ENCODE peak calls at places on chromosomes 6 and 20, in six cellular contexts. One of them, this sample, is unnamed.

GRCh38 chr6:113464959-113465358 is 392.2 kb upstream of the MARCKS start:
- DNase-seq in astrocyte of the cerebellum: no peak
- DNase-seq in left kidney: no peak
- DNase-seq in activated CD4-positive, alpha-beta T cell treated with anti-CD3 and anti-CD28 coated beads, Interleukin-2, amount 50 U/mL, for 1 hour: no peak
- DNase-seq in RPMI7951: peak
- DNase-seq in mammary epithelial cell: peak
- DNase-seq in this sample: peak

GRCh38 chr20:2330090-2330695 is 34.4 kb downstream of the TGM3 start:
- DNase-seq in astrocyte of the cerebellum: no peak
- DNase-seq in left kidney: peak
- DNase-seq in activated CD4-positive, alpha-beta T cell treated with anti-CD3 and anti-CD28 coated beads, Interleukin-2, amount 50 U/mL, for 1 hour: no peak
- DNase-seq in RPMI7951: no peak
- DNase-seq in mammary epithelial cell: no peak
- DNase-seq in this sample: no peak

GRCh38 chr6:56652994-56653393 is 10.3 kb upstream of the DST start:
- DNase-seq in astrocyte of the cerebellum: no peak
- DNase-seq in left kidney: no peak
- DNase-seq in activated CD4-positive, alpha-beta T cell treated with anti-CD3 and anti-CD28 coated beads, Interleukin-2, amount 50 U/mL, for 1 hour: no peak
- DNase-seq in RPMI7951: peak
- DNase-seq in mammary epithelial cell: peak
- DNase-seq in this sample: peak

GRCh38 chr20:53829086-53829703 is 235.6 kb upstream of the ZNF217 start:
- DNase-seq in astrocyte of the cerebellum: peak
- DNase-seq in left kidney: peak
- DNase-seq in activated CD4-positive, alpha-beta T cell treated with anti-CD3 and anti-CD28 coated beads, Interleukin-2, amount 50 U/mL, for 1 hour: no peak
- DNase-seq in RPMI7951: peak
- DNase-seq in mammary epithelial cell: peak
- DNase-seq in this sample: peak

GRCh38 chr20:63896136-63896890 is 1.4 kb downstream of the DNAJC5 start:
- DNase-seq in astrocyte of the cerebellum: no peak
- DNase-seq in left kidney: peak
- DNase-seq in activated CD4-positive, alpha-beta T cell treated with anti-CD3 and anti-CD28 coated beads, Interleukin-2, amount 50 U/mL, for 1 hour: no peak
- DNase-seq in RPMI7951: peak
- DNase-seq in mammary epithelial cell: peak
- DNase-seq in this sample: no peak

GRCh38 chr6:166671434-166672061 is 44.5 kb upstream of the RPS6KA2 start:
- DNase-seq in astrocyte of the cerebellum: no peak
- DNase-seq in left kidney: peak
- DNase-seq in activated CD4-positive, alpha-beta T cell treated with anti-CD3 and anti-CD28 coated beads, Interleukin-2, amount 50 U/mL, for 1 hour: no peak
- DNase-seq in RPMI7951: no peak
- DNase-seq in mammary epithelial cell: no peak
- DNase-seq in this sample: no peak

GRCh38 chr20:20407891-20408805 is 40.2 kb downstream of the INSM1 start:
- DNase-seq in astrocyte of the cerebellum: peak
- DNase-seq in left kidney: peak
- DNase-seq in activated CD4-positive, alpha-beta T cell treated with anti-CD3 and anti-CD28 coated beads, Interleukin-2, amount 50 U/mL, for 1 hour: no peak
- DNase-seq in RPMI7951: peak
- DNase-seq in mammary epithelial cell: no peak
- DNase-seq in this sample: peak

GRCh38 chr6:32607988-32608298 is 18.3 kb upstream of the HLA-DRB1 start:
- DNase-seq in astrocyte of the cerebellum: no peak
- DNase-seq in left kidney: no peak
- DNase-seq in activated CD4-positive, alpha-beta T cell treated with anti-CD3 and anti-CD28 coated beads, Interleukin-2, amount 50 U/mL, for 1 hour: no peak
- DNase-seq in RPMI7951: no peak
- DNase-seq in mammary epithelial cell: no peak
- DNase-seq in this sample: no peak

GRCh38 chr6:112384511-112384910 is 37.4 kb downstream of the RFPL4B start:
- DNase-seq in astrocyte of the cerebellum: no peak
- DNase-seq in left kidney: no peak
- DNase-seq in activated CD4-positive, alpha-beta T cell treated with anti-CD3 and anti-CD28 coated beads, Interleukin-2, amount 50 U/mL, for 1 hour: no peak
- DNase-seq in RPMI7951: peak
- DNase-seq in mammary epithelial cell: no peak
- DNase-seq in this sample: no peak

GRCh38 chr20:51562334-51563140 is 20.0 kb upstream of the NFATC2 start:
- DNase-seq in astrocyte of the cerebellum: peak
- DNase-seq in left kidney: peak
- DNase-seq in activated CD4-positive, alpha-beta T cell treated with anti-CD3 and anti-CD28 coated beads, Interleukin-2, amount 50 U/mL, for 1 hour: peak
- DNase-seq in RPMI7951: peak
- DNase-seq in mammary epithelial cell: peak
- DNase-seq in this sample: peak

GRCh38 chr20:21512634-21513180 is 1.2 kb downstream of the NKX2-2 start:
- DNase-seq in astrocyte of the cerebellum: no peak
- DNase-seq in left kidney: peak
- DNase-seq in activated CD4-positive, alpha-beta T cell treated with anti-CD3 and anti-CD28 coated beads, Interleukin-2, amount 50 U/mL, for 1 hour: no peak
- DNase-seq in RPMI7951: no peak
- DNase-seq in mammary epithelial cell: no peak
- DNase-seq in this sample: no peak

GRCh38 chr6:8219352-8219943 is 117.1 kb upstream of the EEF1E1 start:
- DNase-seq in astrocyte of the cerebellum: peak
- DNase-seq in left kidney: peak
- DNase-seq in activated CD4-positive, alpha-beta T cell treated with anti-CD3 and anti-CD28 coated beads, Interleukin-2, amount 50 U/mL, for 1 hour: peak
- DNase-seq in RPMI7951: peak
- DNase-seq in mammary epithelial cell: peak
- DNase-seq in this sample: peak

GRCh38 chr6:139161169-139161568 is 26.3 kb downstream of the HECA start:
- DNase-seq in astrocyte of the cerebellum: peak
- DNase-seq in left kidney: no peak
- DNase-seq in activated CD4-positive, alpha-beta T cell treated with anti-CD3 and anti-CD28 coated beads, Interleukin-2, amount 50 U/mL, for 1 hour: peak
- DNase-seq in RPMI7951: peak
- DNase-seq in mammary epithelial cell: peak
- DNase-seq in this sample: no peak

GRCh38 chr20:49484180-49485140 is 2.0 kb upstream of the KCNB1 start:
- DNase-seq in astrocyte of the cerebellum: peak
- DNase-seq in left kidney: peak
- DNase-seq in activated CD4-positive, alpha-beta T cell treated with anti-CD3 and anti-CD28 coated beads, Interleukin-2, amount 50 U/mL, for 1 hour: peak
- DNase-seq in RPMI7951: peak
- DNase-seq in mammary epithelial cell: peak
- DNase-seq in this sample: no peak

GRCh38 chr20:45105317-45105716 is 4.4 kb upstream of the KCNS1 start:
- DNase-seq in astrocyte of the cerebellum: no peak
- DNase-seq in left kidney: no peak
- DNase-seq in activated CD4-positive, alpha-beta T cell treated with anti-CD3 and anti-CD28 coated beads, Interleukin-2, amount 50 U/mL, for 1 hour: no peak
- DNase-seq in RPMI7951: peak
- DNase-seq in mammary epithelial cell: no peak
- DNase-seq in this sample: no peak

GRCh38 chr6:147135211-147135672 is 69.0 kb upstream of the STXBP5 start:
- DNase-seq in astrocyte of the cerebellum: no peak
- DNase-seq in left kidney: no peak
- DNase-seq in activated CD4-positive, alpha-beta T cell treated with anti-CD3 and anti-CD28 coated beads, Interleukin-2, amount 50 U/mL, for 1 hour: no peak
- DNase-seq in RPMI7951: peak
- DNase-seq in mammary epithelial cell: peak
- DNase-seq in this sample: no peak

GRCh38 chr6:118668761-118669411 is 17.5 kb upstream of the CEP85L start:
- DNase-seq in astrocyte of the cerebellum: peak
- DNase-seq in left kidney: peak
- DNase-seq in activated CD4-positive, alpha-beta T cell treated with anti-CD3 and anti-CD28 coated beads, Interleukin-2, amount 50 U/mL, for 1 hour: no peak
- DNase-seq in RPMI7951: peak
- DNase-seq in mammary epithelial cell: no peak
- DNase-seq in this sample: no peak

GRCh38 chr6:169189227-169189626 is 64.4 kb downstream of the THBS2 start:
- DNase-seq in astrocyte of the cerebellum: no peak
- DNase-seq in left kidney: no peak
- DNase-seq in activated CD4-positive, alpha-beta T cell treated with anti-CD3 and anti-CD28 coated beads, Interleukin-2, amount 50 U/mL, for 1 hour: no peak
- DNase-seq in RPMI7951: no peak
- DNase-seq in mammary epithelial cell: no peak
- DNase-seq in this sample: no peak

GRCh38 chr6:18668994-18669393 is 281.8 kb downstream of the RNF144B start:
- DNase-seq in astrocyte of the cerebellum: no peak
- DNase-seq in left kidney: no peak
- DNase-seq in activated CD4-positive, alpha-beta T cell treated with anti-CD3 and anti-CD28 coated beads, Interleukin-2, amount 50 U/mL, for 1 hour: no peak
- DNase-seq in RPMI7951: no peak
- DNase-seq in mammary epithelial cell: no peak
- DNase-seq in this sample: no peak

GRCh38 chr20:52975024-52975732 is 3.0 kb downstream of the TSHZ2 start:
- DNase-seq in astrocyte of the cerebellum: no peak
- DNase-seq in left kidney: peak
- DNase-seq in activated CD4-positive, alpha-beta T cell treated with anti-CD3 and anti-CD28 coated beads, Interleukin-2, amount 50 U/mL, for 1 hour: peak
- DNase-seq in RPMI7951: no peak
- DNase-seq in mammary epithelial cell: peak
- DNase-seq in this sample: no peak

GRCh38 chr6:107216197-107216933 is 101.0 kb upstream of the BEND3 start:
- DNase-seq in astrocyte of the cerebellum: no peak
- DNase-seq in left kidney: no peak
- DNase-seq in activated CD4-positive, alpha-beta T cell treated with anti-CD3 and anti-CD28 coated beads, Interleukin-2, amount 50 U/mL, for 1 hour: no peak
- DNase-seq in RPMI7951: no peak
- DNase-seq in mammary epithelial cell: no peak
- DNase-seq in this sample: no peak

GRCh38 chr6:40893021-40893420 is 146.0 kb downstream of the UNC5CL start:
- DNase-seq in astrocyte of the cerebellum: no peak
- DNase-seq in left kidney: no peak
- DNase-seq in activated CD4-positive, alpha-beta T cell treated with anti-CD3 and anti-CD28 coated beads, Interleukin-2, amount 50 U/mL, for 1 hour: no peak
- DNase-seq in RPMI7951: no peak
- DNase-seq in mammary epithelial cell: no peak
- DNase-seq in this sample: no peak

GRCh38 chr20:50020283-50020682 is 37.5 kb downstream of the SNAI1 start:
- DNase-seq in astrocyte of the cerebellum: no peak
- DNase-seq in left kidney: no peak
- DNase-seq in activated CD4-positive, alpha-beta T cell treated with anti-CD3 and anti-CD28 coated beads, Interleukin-2, amount 50 U/mL, for 1 hour: no peak
- DNase-seq in RPMI7951: peak
- DNase-seq in mammary epithelial cell: peak
- DNase-seq in this sample: no peak

GRCh38 chr6:2111162-2111677 is 134.2 kb downstream of the GMDS start:
- DNase-seq in astrocyte of the cerebellum: peak
- DNase-seq in left kidney: no peak
- DNase-seq in activated CD4-positive, alpha-beta T cell treated with anti-CD3 and anti-CD28 coated beads, Interleukin-2, amount 50 U/mL, for 1 hour: no peak
- DNase-seq in RPMI7951: peak
- DNase-seq in mammary epithelial cell: peak
- DNase-seq in this sample: peak